ENCODE peak calls at places on chromosomes 6 and 20, in four cellular contexts. C, I, U and F are unnamed samples.

GRCh38 chr6:5968817-5969726 is 37.7 kb downstream of the NRN1 start:
- DNase-seq in C (no peak), I (peak), U (no peak), F (peak)

GRCh38 chr6:35710241-35710847 is 21.6 kb upstream of the FKBP5 start:
- DNase-seq in C (peak), I (no peak), U (no peak), F (no peak)

GRCh38 chr6:10510592-10511367 is 10.4 kb upstream of the GCNT2 start:
- DNase-seq in U (peak), I (peak), C (peak), F (peak)

GRCh38 chr6:46203388-46203787 is 32.6 kb upstream of the ENPP5 start:
- DNase-seq in U (no peak), C (no peak), I (no peak), F (no peak)

GRCh38 chr20:41390889-41391288 is 24.3 kb upstream of the EMILIN3 start:
- DNase-seq in U (no peak), C (no peak), I (no peak), F (no peak)

GRCh38 chr20:33070413-33071053 is 8.9 kb upstream of the BPIFB4 start:
- DNase-seq in I (no peak), U (no peak), C (no peak), F (no peak)

GRCh38 chr20:25308671-25309394 is 60.9 kb downstream of the PYGB start:
- DNase-seq in I (peak), U (no peak), C (peak), F (peak)

GRCh38 chr6:6224933-6225486 is 95.5 kb downstream of the F13A1 start:
- DNase-seq in I (no peak), C (no peak), U (no peak), F (no peak)

GRCh38 chr6:84596488-84596887 is 167.9 kb downstream of the TBX18 start:
- DNase-seq in C (no peak), U (no peak), I (no peak), F (no peak)

GRCh38 chr6:150866147-150867073 is 908 bp downstream of the MTHFD1L start:
- DNase-seq in U (peak), I (peak), C (peak), F (peak)

GRCh38 chr6:107118976-107119375 is 3.7 kb upstream of the BEND3 start:
- DNase-seq in I (no peak), U (no peak), C (no peak), F (no peak)

GRCh38 chr6:111337715-111338333 is 145.2 kb downstream of the REV3L start:
- DNase-seq in I (no peak), U (no peak), C (no peak), F (no peak)

GRCh38 chr6:46048646-46049297 is 33.1 kb upstream of the CLIC5 start:
- DNase-seq in C (no peak), U (no peak), I (no peak), F (no peak)

GRCh38 chr6:56961151-56961550 is 6.2 kb downstream of the BEND6 start:
- DNase-seq in I (no peak), C (no peak), U (no peak), F (no peak)

GRCh38 chr6:6915219-6915618 is 192.5 kb upstream of the RREB1 start:
- DNase-seq in U (no peak), I (peak), C (peak), F (no peak)

GRCh38 chr6:14824835-14825223 is 421.0 kb upstream of the JARID2 start:
- DNase-seq in I (no peak), U (no peak), C (no peak), F (no peak)

GRCh38 chr6:90948540-90948939 is 361.7 kb upstream of the MAP3K7 start:
- DNase-seq in C (no peak), I (no peak), U (no peak), F (no peak)

GRCh38 chr6:108661430-108661829 is 100.7 kb downstream of the FOXO3 start:
- DNase-seq in C (peak), I (no peak), U (no peak), F (peak)

GRCh38 chr20:15446373-15446772 is 1109.0 kb upstream of the FLRT3 start:
- DNase-seq in C (no peak), U (no peak), I (no peak), F (no peak)

GRCh38 chr20:50824137-50824536 is 29.3 kb downstream of the BCAS4 start:
- DNase-seq in U (no peak), C (peak), I (no peak), F (no peak)

GRCh38 chr20:57860576-57860975 is 150.8 kb upstream of the PMEPA1 start:
- DNase-seq in C (no peak), U (no peak), I (no peak), F (no peak)